ENCODE peak calls at places on chromosomes 7 and 10, in nine cellular contexts. Y is heart right ventricle; X is HAP-1; C is neural progenitor cell; G is colonic mucosa; R is H7; B is mammary epithelial cell; W is Peyer's patch; S is CD4-positive, CD25-positive, alpha-beta regulatory T cell. N is an unnamed sample. For H3K36me3, the result is how much of the 10 kb centered on the place peaks cover.

GRCh38 chr10:52440612-52441285 is 126.7 kb downstream of the DKK1 start:
- DNase-seq in X (no peak), Y (no peak), B (no peak), G (no peak), S (no peak), W (no peak), C (peak), R (no peak), N (no peak)

GRCh38 chr7:32893225-32893560 is 1.6 kb upstream of the KBTBD2 start:
- DNase-seq in Y (no peak), B (no peak), S (no peak), C (no peak), W (no peak), X (no peak), G (no peak), R (no peak), N (no peak)

GRCh38 chr10:101778781-101779543 is 3.0 kb upstream of the FGF8 start:
- DNase-seq in Y (no peak), B (no peak), S (no peak), X (no peak), W (peak), R (peak), G (peak), C (peak), N (no peak)

GRCh38 chr10:132111121-132111731 is 45.5 kb downstream of the JAKMIP3 start:
- DNase-seq in G (peak), Y (no peak), S (no peak), R (no peak), B (no peak), X (no peak), W (peak), C (no peak), N (peak)

GRCh38 chr10:56920586-56921250 is 559.7 kb upstream of the ZWINT start:
- DNase-seq in W (no peak), X (no peak), S (no peak), G (no peak), B (no peak), C (no peak), Y (no peak), R (no peak), N (no peak)

GRCh38 chr7:123727071-123727837 is 21.5 kb downstream of the WASL start:
- DNase-seq in C (no peak), G (no peak), S (no peak), W (no peak), B (peak), X (no peak), Y (no peak), R (no peak), N (no peak)

GRCh38 chr7:152370297-152370696 is 65.5 kb downstream of the KMT2C start:
- DNase-seq in R (no peak), S (no peak), X (no peak), W (no peak), Y (no peak), B (no peak), C (no peak), G (no peak), N (no peak)

GRCh38 chr7:128838109-128838779 is 8.0 kb downstream of the FLNC start:
- DNase-seq in S (no peak), B (no peak), Y (peak), C (no peak), W (no peak), R (peak), G (no peak), X (no peak), N (peak)

GRCh38 chr7:152074673-152075072 is 49.2 kb downstream of the GALNT11 start:
- DNase-seq in Y (no peak), C (no peak), W (no peak), G (no peak), S (no peak), R (no peak), X (no peak), B (no peak), N (no peak)

GRCh38 chr7:45638916-45639315 is 64.7 kb downstream of the ADCY1 start:
- DNase-seq in W (no peak), G (no peak), S (no peak), X (no peak), Y (no peak), R (no peak), C (no peak), B (no peak), N (no peak)

GRCh38 chr7:64098-64521 is 128.3 kb upstream of the FAM20C start:
- DNase-seq in G (peak), X (no peak), Y (peak), C (peak), S (no peak), B (peak), W (no peak), R (peak), N (peak)

GRCh38 chr7:6284461-6285360 is 12.3 kb upstream of the CYTH3 start:
- DNase-seq in X (no peak), Y (no peak), B (peak), G (peak), R (no peak), C (no peak), W (no peak), S (no peak), N (no peak)

GRCh38 chr7:137996386-137996851 is 5.5 kb downstream of the CREB3L2 start:
- DNase-seq in W (no peak), X (no peak), S (no peak), Y (peak), C (no peak), G (no peak), R (peak), B (no peak), N (no peak)

GRCh38 chr7:123819001-123819400 is 26.0 kb upstream of the HYAL4 start:
- DNase-seq in C (no peak), R (no peak), X (peak), W (no peak), S (no peak), G (no peak), B (peak), Y (no peak), N (no peak)

GRCh38 chr7:54874804-54875203 is 115.8 kb upstream of the SEC61G start:
- DNase-seq in R (no peak), B (peak), S (no peak), G (no peak), W (no peak), X (no peak), C (no peak), Y (no peak), N (no peak)

GRCh38 chr10:119910689-119911088 is 18.2 kb downstream of the SEC23IP start:
- DNase-seq in Y (no peak), G (no peak), S (no peak), B (no peak), X (no peak), C (no peak), R (no peak), W (no peak), N (no peak)

GRCh38 chr7:116632349-116632748 is 39.6 kb upstream of the MET start:
- DNase-seq in C (no peak), Y (no peak), X (no peak), R (no peak), S (no peak), B (peak), G (no peak), W (no peak), N (no peak)

GRCh38 chr10:74107391-74107790 is 43.2 kb downstream of the AP3M1 start:
- DNase-seq in X (no peak), S (no peak), G (no peak), R (no peak), W (no peak), B (no peak), Y (no peak), C (no peak), N (no peak)

GRCh38 chr10:74109452-74109851 is 41.2 kb downstream of the AP3M1 start:
- DNase-seq in C (no peak), S (no peak), Y (no peak), G (no peak), R (no peak), B (no peak), W (no peak), X (no peak), N (no peak)

GRCh38 chr10:74104480-74104879 is 46.1 kb downstream of the AP3M1 start:
- DNase-seq in B (no peak), S (no peak), R (no peak), W (no peak), G (no peak), C (no peak), Y (no peak), X (no peak), N (no peak)

GRCh38 chr10:74103560-74104248 is 46.9 kb downstream of the AP3M1 start:
- DNase-seq in W (no peak), X (peak), S (no peak), G (no peak), Y (no peak), C (peak), R (peak), B (no peak), N (no peak)

GRCh38 chr10:74104996-74105395 is 45.6 kb downstream of the AP3M1 start:
- DNase-seq in S (no peak), B (no peak), Y (no peak), R (no peak), X (no peak), W (no peak), G (no peak), C (no peak), N (no peak)
- H3K36me3 ChIP-seq in S (half or more), B (under half), Y (under half), R (half or more), X (half or more), W (half or more), G (under half), C (under half), N (under half)

DNA sequence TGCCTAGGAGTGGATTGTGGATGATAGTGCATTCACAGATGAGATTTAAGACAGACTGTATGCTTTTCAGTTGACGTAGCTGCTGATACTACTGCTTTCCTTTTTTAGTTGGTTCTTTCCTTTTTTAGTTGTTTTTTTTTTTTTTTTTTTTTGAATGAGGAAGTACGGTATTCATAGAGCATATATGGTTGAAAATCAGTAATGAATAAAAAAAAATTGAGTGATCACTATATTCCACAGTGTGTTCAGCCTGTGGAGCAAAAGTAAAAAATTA is 80.5 kb downstream of the RBM33 start:
- DNase-seq in Y (no peak), W (no peak), X (no peak), S (no peak), G (no peak), R (no peak), B (no peak), C (no peak), N (no peak)
- H3K36me3 ChIP-seq in Y (under half), W (under half), X (under half), S (under half), G (under half), R (under half), B (under half), C (under half), N (under half)

GRCh38 chr10:73818402-73818801 is 7.0 kb upstream of the NDST2 start:
- DNase-seq in G (no peak), B (no peak), S (no peak), W (no peak), Y (no peak), C (no peak), X (no peak), R (peak), N (no peak)
- H3K36me3 ChIP-seq in G (under half), B (under half), S (half or more), W (half or more), Y (under half), C (under half), X (under half), R (under half), N (under half)

GRCh38 chr7:100156331-100157068 is 2.0 kb downstream of the TRAPPC14 start:
- DNase-seq in Y (no peak), G (no peak), B (peak), C (no peak), S (no peak), W (no peak), X (no peak), R (peak), N (no peak)

GRCh38 chr7:100159099-100159623 is 638 bp upstream of the TRAPPC14 start:
- DNase-seq in X (no peak), C (no peak), G (no peak), S (no peak), Y (no peak), R (no peak), B (no peak), W (no peak), N (no peak)

GRCh38 chr7:100158229-100159098 is at the start of gene TRAPPC14:
- DNase-seq in R (peak), X (peak), B (peak), S (peak), Y (peak), G (peak), C (peak), W (peak), N (peak)

GRCh38 chr7:100157069-100157333 is 1.5 kb downstream of the TRAPPC14 start:
- DNase-seq in B (no peak), Y (no peak), C (no peak), G (no peak), X (no peak), R (no peak), S (no peak), W (no peak), N (no peak)

DNA sequence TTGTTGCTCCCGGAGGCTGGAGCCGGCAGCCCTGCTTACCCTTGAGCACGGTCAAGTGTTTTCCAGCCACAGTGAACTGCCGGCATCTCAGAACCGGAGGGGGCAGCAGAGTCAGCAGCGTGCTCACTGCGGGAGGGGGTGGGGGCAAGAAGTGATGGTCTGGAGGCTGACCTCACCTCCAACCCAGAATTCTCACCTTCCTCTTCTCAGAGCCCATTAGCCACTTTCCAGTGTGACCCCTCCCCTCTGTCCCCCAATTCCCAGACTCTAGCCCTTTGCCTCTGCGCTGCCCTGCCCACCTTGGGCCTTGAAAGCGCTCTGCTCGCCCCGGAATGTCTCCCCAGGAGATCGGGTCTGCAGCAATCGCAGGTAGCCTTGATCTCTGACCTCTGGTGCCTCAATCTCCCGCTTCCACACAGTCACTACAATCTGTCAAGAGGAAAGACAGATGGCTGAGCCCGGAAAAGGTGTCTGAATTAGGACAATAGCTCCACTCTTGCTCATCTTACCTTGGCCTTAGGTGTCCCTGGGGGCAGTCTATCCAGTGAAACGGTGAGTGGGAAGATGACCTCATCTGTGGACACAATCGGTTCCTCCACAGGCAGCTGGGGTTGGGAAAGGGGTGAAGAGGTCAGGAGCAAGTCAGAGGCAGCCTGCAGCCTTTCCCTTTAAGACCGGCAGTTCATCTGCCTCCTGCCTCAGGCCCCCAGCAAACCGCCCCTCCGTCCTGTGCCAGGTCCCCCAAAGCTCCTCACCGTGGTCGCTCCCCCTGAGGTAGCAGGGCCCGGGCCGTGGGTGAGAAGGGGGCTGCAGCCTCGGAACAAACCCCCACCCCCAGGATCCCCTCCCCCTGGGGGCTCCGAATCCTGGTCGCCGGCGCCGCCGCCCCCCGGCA is 942 bp downstream of the TRAPPC14 start:
- DNase-seq in W (no peak), S (no peak), X (no peak), B (peak), C (peak), G (no peak), Y (peak), R (peak), N (no peak)
- H3K36me3 ChIP-seq in W (under half), S (under half), X (under half), B (under half), C (under half), G (under half), Y (under half), R (under half), N (under half)

GRCh38 chr10:91953600-91954140 is 30.1 kb downstream of the BTAF1 start:
- DNase-seq in C (peak), W (no peak), S (no peak), G (no peak), B (peak), X (peak), Y (no peak), R (no peak), N (no peak)

GRCh38 chr10:91957091-91957490 is 33.5 kb downstream of the BTAF1 start:
- DNase-seq in R (no peak), S (no peak), G (no peak), C (no peak), Y (no peak), W (no peak), X (peak), B (no peak), N (no peak)

DNA sequence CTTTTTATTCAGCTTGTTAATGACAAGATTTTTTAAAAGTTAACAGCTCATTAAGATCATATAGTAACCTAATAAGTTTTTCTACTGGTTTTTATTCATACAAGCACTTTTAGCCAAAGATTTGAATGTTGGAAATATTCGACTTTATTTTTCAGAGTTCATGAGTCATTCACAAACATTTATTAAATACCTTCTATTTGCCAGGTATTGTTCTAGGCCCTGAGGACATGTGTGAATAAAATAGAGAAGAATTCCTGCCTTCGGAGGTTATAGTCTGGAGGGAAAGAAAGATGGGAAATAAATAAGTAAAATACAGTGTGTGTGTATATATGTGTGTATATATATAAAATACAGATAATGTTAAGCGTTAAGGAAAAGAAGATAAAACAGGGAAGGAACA is 31.5 kb downstream of the BTAF1 start:
- DNase-seq in Y (no peak), S (no peak), X (no peak), C (no peak), R (no peak), B (peak), W (no peak), G (no peak), N (no peak)
- H3K36me3 ChIP-seq in Y (under half), S (half or more), X (under half), C (under half), R (under half), B (under half), W (half or more), G (under half), N (under half)

N was measured in right lobe of liver.